ENCODE peak calls at places on chromosome 14, in six cellular contexts. E is lung, P is lower leg skin, Q is SK-N-SH, S is body of pancreas, D is H9. F is an unnamed sample.

GRCh38 chr14:79910086-79910485 is 301.2 kb downstream of the DIO2 start:
- DNase-seq in D (no peak), E (no peak), Q (no peak), P (no peak), S (no peak), F (no peak)

GRCh38 chr14:97710726-97711125 is 913.5 kb downstream of the VRK1 start:
- DNase-seq in P (no peak), D (no peak), E (no peak), Q (no peak), S (no peak), F (no peak)

GRCh38 chr14:32980887-32981501 is 42.3 kb downstream of the NPAS3 start:
- DNase-seq in Q (no peak), D (no peak), P (no peak), E (no peak), S (no peak), F (no peak)

GRCh38 chr14:20456971-20457370 is 1.9 kb downstream of the APEX1 start:
- DNase-seq in Q (no peak), E (no peak), D (no peak), S (peak; percentile 18), P (no peak), F (no peak)

GRCh38 chr14:99447739-99448138 is 32.9 kb downstream of the SETD3 start:
- DNase-seq in S (no peak), D (no peak), E (no peak), P (no peak), Q (no peak), F (no peak)

GRCh38 chr14:104139460-104140212 is 1.2 kb downstream of the KIF26A start:
- DNase-seq in Q (no peak), P (peak; percentile 80), E (no peak), S (peak; percentile 6), D (peak; percentile 36), F (no peak)

GRCh38 chr14:41167040-41167439 is 439.6 kb upstream of the LRFN5 start:
- DNase-seq in S (no peak), P (no peak), E (no peak), D (peak; percentile 35), Q (no peak), F (no peak)

GRCh38 chr14:34874386-34875030 is 652 bp downstream of the BAZ1A start:
- DNase-seq in D (peak; percentile 52), S (peak; percentile 58), P (peak; percentile 91), E (peak; percentile 54), Q (peak; percentile 86), F (peak; percentile 66)

GRCh38 chr14:20799955-20800544 is 2.6 kb downstream of the RNASE1 start:
- DNase-seq in E (peak; percentile 78), D (no peak), P (no peak), S (peak; percentile 54), Q (no peak), F (peak; percentile 64)

GRCh38 chr14:101477648-101478047 is 83.6 kb upstream of the DIO3 start:
- DNase-seq in D (no peak), E (no peak), Q (no peak), P (peak; percentile 45), S (no peak), F (no peak)

GRCh38 chr14:95054346-95055280 is 102.7 kb downstream of the DICER1 start:
- DNase-seq in P (peak; percentile 75), Q (no peak), S (no peak), D (peak; percentile 18), E (no peak), F (no peak)

GRCh38 chr14:105450123-105450505 is 24.5 kb upstream of the CRIP2 start:
- DNase-seq in P (no peak), S (no peak), E (no peak), Q (no peak), D (no peak), F (no peak)

GRCh38 chr14:38256358-38256840 is 506 bp upstream of the CLEC14A start:
- DNase-seq in P (no peak), Q (no peak), D (no peak), E (no peak), S (peak; percentile 8), F (no peak)

GRCh38 chr14:100305446-100306255 is 593 bp downstream of the SLC25A29 start:
- DNase-seq in D (peak; percentile 57), Q (peak; percentile 72), E (no peak), P (peak; percentile 92), S (peak; percentile 33), F (no peak)

GRCh38 chr14:75905505-75905904 is 76.3 kb downstream of the TGFB3 start:
- DNase-seq in S (peak; percentile 41), E (peak; percentile 57), P (no peak), D (no peak), Q (no peak), F (no peak)

GRCh38 chr14:105439710-105440553 is 20.3 kb downstream of the MTA1 start:
- DNase-seq in E (no peak), D (no peak), Q (peak; percentile 68), S (no peak), P (no peak), F (peak; percentile 31)

GRCh38 chr14:104253223-104253822 is 114.9 kb downstream of the KIF26A start:
- DNase-seq in E (no peak), D (peak; percentile 8), P (no peak), S (no peak), Q (no peak), F (no peak)

GRCh38 chr14:92651793-92652382 is 96.5 kb downstream of the LGMN start:
- DNase-seq in Q (no peak), S (no peak), E (peak; percentile 54), P (peak; percentile 93), D (no peak), F (peak; percentile 86)

GRCh38 chr14:94481468-94482131 is 5.6 kb upstream of the SERPINA9 start:
- DNase-seq in D (no peak), E (no peak), P (no peak), Q (no peak), S (peak; percentile 20), F (no peak)

GRCh38 chr14:103504991-103505565 is 17.6 kb downstream of the CKB start:
- DNase-seq in P (peak; percentile 73), D (peak; percentile 39), E (no peak), Q (no peak), S (no peak), F (no peak)

GRCh38 chr14:22046063-22046462 is 372.4 kb upstream of the OR4E1 start:
- DNase-seq in P (no peak), Q (no peak), D (no peak), S (no peak), E (no peak), F (no peak)

GRCh38 chr14:22044193-22044592 is 370.6 kb upstream of the OR4E1 start:
- DNase-seq in D (no peak), P (no peak), Q (no peak), E (no peak), S (no peak), F (no peak)

GRCh38 chr14:22036541-22036940 is 362.9 kb upstream of the OR4E1 start:
- DNase-seq in E (no peak), S (no peak), P (no peak), D (no peak), Q (no peak), F (no peak)

GRCh38 chr14:22040781-22041125 is 367.1 kb upstream of the OR4E1 start:
- DNase-seq in E (no peak), Q (no peak), S (no peak), D (no peak), P (no peak), F (no peak)

DNA sequence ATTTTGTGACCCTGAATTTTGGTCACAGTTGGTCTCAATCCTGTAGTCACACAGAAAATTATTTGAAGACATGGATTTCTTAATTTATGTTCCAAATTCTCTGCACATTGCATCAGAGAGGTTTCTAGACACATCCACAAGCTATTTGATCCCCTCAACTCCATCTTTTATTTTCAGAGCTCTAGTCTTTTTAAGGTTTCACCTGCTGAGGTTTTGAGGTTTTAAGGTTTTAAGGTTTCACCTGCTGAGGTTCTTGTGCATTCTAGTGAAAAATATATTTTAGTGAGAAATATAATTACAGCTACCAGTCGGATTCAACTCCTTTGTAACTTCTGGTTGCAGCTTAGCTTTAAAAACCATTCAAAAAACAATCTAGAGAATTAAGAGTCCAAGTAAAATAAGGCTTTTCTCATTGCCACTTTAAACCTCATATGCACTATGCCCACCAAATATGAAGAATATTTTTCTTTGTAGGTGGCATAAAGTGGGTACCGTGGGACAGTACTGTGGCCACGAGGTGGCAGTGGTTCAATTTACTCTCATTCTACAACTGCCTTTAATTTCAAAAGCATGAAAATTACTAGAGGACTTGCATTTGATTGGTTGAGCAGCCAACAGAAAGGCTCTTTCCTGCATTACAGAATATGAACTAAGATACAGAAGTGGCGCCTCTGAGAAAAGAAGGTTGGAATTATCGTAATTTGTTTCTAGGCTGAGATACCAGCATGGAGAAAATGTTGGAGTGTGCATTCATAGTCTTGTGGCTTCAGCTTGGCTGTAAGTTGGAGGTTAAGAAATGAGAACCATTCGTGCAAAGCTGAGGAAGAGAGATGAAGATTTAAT is 366.5 kb upstream of the OR4E1 start:
- DNase-seq in E (no peak), P (no peak), Q (no peak), S (peak; percentile 17), D (no peak), F (no peak)
- TF ChIP-seq CTCF in E (peak; percentile 22), P (no peak), Q (peak; percentile 52), S (peak; percentile 11), D (peak; percentile 70), F (peak; percentile 64)

DNA sequence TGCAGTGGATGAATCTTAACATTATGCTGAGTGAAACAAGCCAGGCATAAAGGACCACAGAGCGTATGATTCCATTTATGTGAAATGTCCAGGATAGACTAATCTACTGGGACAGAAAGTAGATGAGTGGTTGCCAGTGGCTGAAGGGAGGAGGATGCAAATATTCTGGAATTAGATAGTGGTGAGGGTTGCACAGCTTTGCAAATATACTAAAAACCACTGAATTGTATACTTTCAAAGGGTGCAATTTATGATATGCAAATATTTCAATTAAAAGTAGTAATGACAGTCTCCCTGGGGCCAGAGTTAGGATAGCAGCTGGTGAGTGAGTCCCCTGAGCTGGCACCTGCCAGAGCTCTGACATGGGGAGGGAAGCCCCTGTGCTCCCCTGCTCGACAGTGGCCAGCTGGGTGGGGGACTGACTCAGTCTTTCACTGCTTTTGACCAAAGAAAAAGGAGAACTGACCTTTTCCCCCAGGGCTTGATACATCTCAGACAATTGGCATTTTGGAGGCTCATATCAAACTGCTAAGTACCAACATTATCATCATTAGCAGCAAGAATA is 116.4 kb downstream of the GCH1 start:
- DNase-seq in Q (no peak), D (no peak), S (no peak), E (no peak), P (peak; percentile 42), F (no peak)
- TF ChIP-seq CTCF in Q (no peak), D (no peak), S (no peak), E (no peak), P (no peak), F (no peak)

DNA sequence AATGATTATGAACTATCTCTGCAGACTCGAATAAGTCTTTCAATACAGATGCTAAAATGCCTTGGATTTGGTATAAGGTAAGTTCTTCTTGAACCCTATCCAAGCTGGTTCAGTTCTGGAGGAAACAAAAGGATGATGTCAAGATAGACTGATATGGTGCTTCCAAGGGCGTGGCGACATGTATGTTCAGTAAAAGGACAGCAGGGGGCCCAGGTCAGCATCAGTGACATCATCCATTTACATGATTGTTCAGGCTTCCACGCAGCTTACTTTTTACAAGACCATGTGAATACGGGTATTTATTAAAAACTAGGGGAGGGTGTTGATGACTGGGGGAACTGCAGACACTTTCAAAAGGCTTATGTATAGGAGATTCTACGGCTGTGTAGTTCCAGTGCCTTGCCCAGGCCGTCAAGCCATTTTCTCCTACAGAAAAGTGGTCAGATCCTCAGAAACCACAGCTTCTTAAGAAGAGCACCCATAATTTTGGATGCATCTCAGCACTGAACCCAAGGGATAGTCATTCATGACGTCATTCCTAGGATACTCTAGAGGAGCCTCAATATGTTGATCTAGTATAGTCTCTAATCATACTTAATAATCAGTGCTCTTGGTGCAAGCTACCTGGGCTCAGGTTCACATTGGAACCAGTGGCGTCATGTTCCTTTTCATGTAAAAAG is 527.7 kb downstream of the FUT8 start:
- DNase-seq in Q (peak; percentile 40), D (peak; percentile 29), E (no peak), P (no peak), S (no peak), F (no peak)
- TF ChIP-seq CTCF in Q (peak; percentile 33), D (peak; percentile 31), E (no peak), P (no peak), S (no peak), F (no peak)

GRCh38 chr14:49306152-49306751 is 279.9 kb downstream of the RPS29 start:
- DNase-seq in P (no peak), D (no peak), Q (peak; percentile 16), E (no peak), S (no peak), F (no peak)
- TF ChIP-seq CTCF in P (no peak), D (peak; percentile 73), Q (peak; percentile 61), E (no peak), S (peak; percentile 13), F (peak; percentile 29)

F was measured in CD14-positive monocyte.